ENCODE peak calls at places on chromosome 14, in ten cellular contexts. J, R, L, D, E, O, T, I, C and N are unnamed samples.

GRCh38 chr14:74706101-74706500 is 6.8 kb downstream of the AREL1 start:
- DNase-seq in J (no peak), R (no peak), L (no peak), D (no peak), E (no peak), O (no peak), T (no peak), I (no peak), C (no peak), N (no peak)

GRCh38 chr14:68458840-68459469 is 333.9 kb downstream of the ZFP36L1 start:
- DNase-seq in J (peak; percentile 81), R (peak; percentile 76), L (peak; percentile 58), D (peak; percentile 62), E (peak; percentile 98), O (peak; percentile 45), T (peak; percentile 42), I (peak; percentile 88), C (no peak), N (peak; percentile 68)

GRCh38 chr14:61330511-61330910 is 9.1 kb downstream of the PRKCH start:
- DNase-seq in J (no peak), R (no peak), L (no peak), D (no peak), E (no peak), O (no peak), T (no peak), I (no peak), C (no peak), N (no peak)

GRCh38 chr14:22811752-22812151 is 3.5 kb downstream of the SLC7A7 start:
- DNase-seq in J (no peak), R (no peak), L (no peak), D (no peak), E (no peak), O (no peak), T (no peak), I (no peak), C (no peak), N (no peak)

GRCh38 chr14:74627071-74627470 is 15.0 kb upstream of the LTBP2 start:
- DNase-seq in J (no peak), R (no peak), L (no peak), D (no peak), E (no peak), O (no peak), T (no peak), I (no peak), C (no peak), N (no peak)

GRCh38 chr14:41899416-41899815 is 292.7 kb downstream of the LRFN5 start:
- DNase-seq in J (no peak), R (no peak), L (no peak), D (no peak), E (peak; percentile 64), O (no peak), T (no peak), I (no peak), C (no peak), N (no peak)

GRCh38 chr14:39740454-39740853 is 308.2 kb upstream of the FBXO33 start:
- DNase-seq in J (no peak), R (no peak), L (no peak), D (no peak), E (no peak), O (no peak), T (no peak), I (no peak), C (no peak), N (no peak)

GRCh38 chr14:73786632-73786941 is 65.0 kb upstream of the PTGR2 start:
- DNase-seq in J (no peak), R (peak; percentile 66), L (peak; percentile 57), D (no peak), E (peak; percentile 46), O (peak; percentile 59), T (peak; percentile 42), I (peak; percentile 48), C (no peak), N (no peak)

GRCh38 chr14:38837333-38838048 is 265.5 kb downstream of the SEC23A start:
- DNase-seq in J (no peak), R (no peak), L (no peak), D (no peak), E (no peak), O (no peak), T (no peak), I (no peak), C (no peak), N (no peak)

GRCh38 chr14:59638885-59639284 is 62.3 kb upstream of the CCDC175 start:
- DNase-seq in J (no peak), R (no peak), L (no peak), D (no peak), E (no peak), O (no peak), T (no peak), I (no peak), C (no peak), N (no peak)

GRCh38 chr14:89232366-89233070 is 184.5 kb downstream of the FOXN3 start:
- DNase-seq in J (no peak), R (no peak), L (no peak), D (no peak), E (no peak), O (no peak), T (no peak), I (no peak), C (no peak), N (no peak)

GRCh38 chr14:89228921-89229639 is 188.0 kb downstream of the FOXN3 start:
- DNase-seq in J (no peak), R (peak; percentile 65), L (peak; percentile 51), D (no peak), E (peak; percentile 33), O (peak; percentile 31), T (peak; percentile 40), I (no peak), C (no peak), N (no peak)

GRCh38 chr14:89233184-89233583 is 183.8 kb downstream of the FOXN3 start:
- DNase-seq in J (no peak), R (no peak), L (no peak), D (no peak), E (no peak), O (no peak), T (no peak), I (no peak), C (no peak), N (no peak)

GRCh38 chr14:89227490-89227834 is 189.6 kb downstream of the FOXN3 start:
- DNase-seq in J (no peak), R (no peak), L (no peak), D (no peak), E (no peak), O (no peak), T (no peak), I (no peak), C (no peak), N (no peak)

DNA sequence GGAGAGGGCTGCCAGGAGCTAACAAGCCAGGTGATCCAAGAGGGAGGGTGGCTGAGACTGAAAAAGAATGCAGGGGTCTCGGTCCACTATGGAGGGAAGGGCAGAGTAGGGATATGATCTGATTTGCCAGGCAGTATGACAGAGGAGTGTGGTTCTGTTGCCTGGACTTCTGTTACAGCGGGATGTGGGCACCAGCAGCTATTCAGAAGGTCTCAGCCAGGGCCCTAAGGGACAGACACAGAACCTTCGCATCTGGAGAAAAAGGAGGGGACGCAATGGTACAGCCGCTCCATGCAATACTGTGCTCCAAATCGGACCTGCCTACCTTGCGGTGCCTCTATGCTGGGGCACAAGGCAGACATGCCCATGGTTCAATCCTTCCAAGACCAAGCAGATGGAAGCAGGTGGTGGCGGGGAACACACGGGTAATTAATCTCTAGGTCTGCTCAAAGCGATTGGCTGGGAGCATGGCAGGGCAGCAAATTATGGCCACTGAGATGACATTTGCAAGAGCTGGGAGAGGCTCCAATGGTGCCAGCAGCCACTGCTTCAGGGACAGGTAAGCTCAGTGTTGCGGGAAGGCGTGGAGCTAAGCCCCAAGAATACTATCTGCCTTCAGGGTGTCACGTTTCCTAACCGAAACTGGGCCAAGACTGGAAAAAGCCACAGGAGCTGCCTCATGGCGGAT is 185.5 kb downstream of the FOXN3 start:
- DNase-seq in J (no peak), R (no peak), L (no peak), D (no peak), E (no peak), O (no peak), T (no peak), I (no peak), C (no peak), N (no peak)
- H3K27ac ChIP-seq in J (no peak overlapping the region), R (peak overlapping the region; percentile 63), L (no peak overlapping the region), D (no peak overlapping the region), E (no peak overlapping the region), O (no peak overlapping the region), T (no peak overlapping the region), I (no peak overlapping the region), C (no peak overlapping the region), N (no peak overlapping the region)

DNA sequence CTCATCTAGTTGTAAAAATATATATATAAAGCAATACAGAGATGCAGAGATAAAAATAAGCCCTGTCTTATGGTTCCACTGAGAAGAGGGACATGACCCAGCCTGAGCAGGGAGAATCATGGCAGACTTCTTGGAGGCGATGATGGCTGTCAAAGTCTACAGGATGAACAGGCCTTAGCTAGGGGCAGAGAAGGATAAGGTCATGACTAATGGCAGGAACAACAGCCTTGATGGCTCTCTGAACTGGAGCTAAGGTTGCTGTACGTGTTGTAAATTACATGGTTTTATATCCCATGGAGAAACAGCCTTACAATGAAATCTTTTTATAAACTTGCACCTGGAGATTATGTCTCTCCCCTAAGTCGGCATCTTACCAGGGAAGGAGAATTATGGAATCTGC is 32.4 kb downstream of the FOXN3 start:
- DNase-seq in J (no peak), R (no peak), L (no peak), D (no peak), E (no peak), O (no peak), T (no peak), I (no peak), C (no peak), N (no peak)
- H3K4me3 ChIP-seq in J (no peak overlapping the region), R (no peak overlapping the region), L (no peak overlapping the region), D (no peak overlapping the region), E (no peak overlapping the region), O (no peak overlapping the region), T (no peak overlapping the region), I (no peak overlapping the region), C (no peak overlapping the region), N (no peak overlapping the region)

GRCh38 chr14:81521356-81521755 is 12.3 kb downstream of the SEL1L start:
- DNase-seq in J (no peak), R (no peak), L (no peak), D (no peak), E (no peak), O (no peak), T (no peak), I (no peak), C (no peak), N (no peak)
- H3K36me3 ChIP-seq in J (peaks cover 70% of the 10 kb centered on the region), R (no peaks in the 10 kb centered on the region), L (no peaks in the 10 kb centered on the region), D (peaks cover 2% of the 10 kb centered on the region), E (peaks cover 10% of the 10 kb centered on the region), O (peaks cover 43% of the 10 kb centered on the region), T (no peaks in the 10 kb centered on the region), I (peaks cover 19% of the 10 kb centered on the region), C (no peaks in the 10 kb centered on the region), N (peaks cover 35% of the 10 kb centered on the region)

GRCh38 chr14:70152081-70152480 is 36.7 kb downstream of the SLC8A3 start:
- DNase-seq in J (no peak), R (no peak), L (no peak), D (no peak), E (no peak), O (no peak), T (no peak), I (no peak), C (no peak), N (no peak)

GRCh38 chr14:70162353-70162752 is 26.4 kb downstream of the SLC8A3 start:
- DNase-seq in J (no peak), R (no peak), L (no peak), D (no peak), E (no peak), O (no peak), T (no peak), I (no peak), C (no peak), N (no peak)

GRCh38 chr14:70152704-70153103 is 36.0 kb downstream of the SLC8A3 start:
- DNase-seq in J (no peak), R (no peak), L (no peak), D (no peak), E (no peak), O (no peak), T (no peak), I (no peak), C (no peak), N (no peak)

GRCh38 chr14:70156602-70157001 is 32.1 kb downstream of the SLC8A3 start:
- DNase-seq in J (no peak), R (peak; percentile 81), L (no peak), D (no peak), E (peak; percentile 10), O (no peak), T (no peak), I (no peak), C (no peak), N (no peak)
- H3K27ac ChIP-seq in J (no peak overlapping the region), R (peak overlapping the region; percentile 71), L (no peak overlapping the region), D (no peak overlapping the region), E (no peak overlapping the region), O (no peak overlapping the region), T (no peak overlapping the region), I (no peak overlapping the region), C (no peak overlapping the region), N (no peak overlapping the region)